ENCODE peak calls at places on chromosomes 2 and 18, in six cellular contexts. A is gastrocnemius medialis, I is A549, G is breast epithelium, V is Peyer's patch, W is right lobe of liver. Q is an unnamed sample.

GRCh38 chr18:48997681-48997984 is 46.9 kb upstream of the SMAD7 start:
- DNase-seq in A (no peak), I (no peak), G (no peak), V (no peak), W (no peak), Q (no peak)

GRCh38 chr2:119528036-119528435 is 3.8 kb upstream of the SCTR start:
- DNase-seq in A (no peak), I (no peak), G (no peak), V (no peak), W (no peak), Q (no peak)

GRCh38 chr2:36407403-36407802 is 51.8 kb downstream of the CRIM1 start:
- DNase-seq in A (no peak), I (no peak), G (no peak), V (no peak), W (no peak), Q (no peak)

GRCh38 chr2:1224901-1225300 is 188.4 kb upstream of the TPO start:
- DNase-seq in A (no peak), I (no peak), G (no peak), V (no peak), W (no peak), Q (no peak)

GRCh38 chr2:225097035-225097434 is 54.8 kb upstream of the DOCK10 start:
- DNase-seq in A (no peak), I (no peak), G (no peak), V (no peak), W (no peak), Q (no peak)

GRCh38 chr2:191144217-191144616 is 6.6 kb downstream of the STAT4 start:
- DNase-seq in A (no peak), I (no peak), G (no peak), V (no peak), W (no peak), Q (no peak)

GRCh38 chr2:180495606-180496005 is 484.8 kb upstream of the UBE2E3 start:
- DNase-seq in A (peak; percentile 22), I (no peak), G (no peak), V (no peak), W (no peak), Q (no peak)

GRCh38 chr2:189951791-189952535 is 110.6 kb downstream of the MSTN start:
- DNase-seq in A (no peak), I (peak; percentile 15), G (no peak), V (no peak), W (no peak), Q (no peak)

GRCh38 chr2:70029814-70030409 is 57.4 kb upstream of the PCBP1 start:
- DNase-seq in A (peak; percentile 35), I (no peak), G (no peak), V (no peak), W (peak; percentile 39), Q (peak; percentile 74)

GRCh38 chr18:61086657-61087056 is 246.6 kb upstream of the CDH20 start:
- DNase-seq in A (no peak), I (no peak), G (no peak), V (no peak), W (no peak), Q (no peak)

GRCh38 chr2:12665334-12665733 is 51.4 kb upstream of the TRIB2 start:
- DNase-seq in A (no peak), I (no peak), G (no peak), V (no peak), W (no peak), Q (no peak)

GRCh38 chr2:213119061-213119809 is 32.2 kb downstream of the IKZF2 start:
- DNase-seq in A (no peak), I (no peak), G (no peak), V (peak; percentile 16), W (no peak), Q (no peak)

GRCh38 chr2:66862871-66863650 is 428.1 kb downstream of the MEIS1 start:
- DNase-seq in A (no peak), I (no peak), G (no peak), V (no peak), W (no peak), Q (no peak)

GRCh38 chr18:50429207-50429948 is 54.5 kb downstream of the SKA1 start:
- DNase-seq in A (no peak), I (peak; percentile 5), G (no peak), V (no peak), W (no peak), Q (no peak)

GRCh38 chr18:46152808-46153617 is 48.8 kb downstream of the HAUS1 start:
- DNase-seq in A (peak; percentile 83), I (peak; percentile 36), G (no peak), V (no peak), W (no peak), Q (no peak)

GRCh38 chr2:64374686-64375085 is 79.3 kb upstream of the LGALSL start:
- DNase-seq in A (no peak), I (no peak), G (no peak), V (no peak), W (peak; percentile 54), Q (no peak)

GRCh38 chr2:112869258-112869842 is 32.8 kb upstream of the IL1B start:
- DNase-seq in A (no peak), I (peak; percentile 70), G (peak; percentile 71), V (no peak), W (no peak), Q (no peak)

GRCh38 chr18:7198326-7198725 is 32.6 kb upstream of the LRRC30 start:
- DNase-seq in A (no peak), I (no peak), G (no peak), V (no peak), W (no peak), Q (no peak)

GRCh38 chr2:62471816-62472215 is 34.2 kb downstream of the TMEM17 start:
- DNase-seq in A (no peak), I (no peak), G (no peak), V (no peak), W (no peak), Q (peak; percentile 80)

GRCh38 chr2:165015052-165015642 is 59.8 kb upstream of the SLC38A11 start:
- DNase-seq in A (no peak), I (peak; percentile 67), G (no peak), V (peak; percentile 72), W (peak; percentile 67), Q (peak; percentile 28)

GRCh38 chr2:237987263-237987662 is 20.4 kb downstream of the UBE2F start:
- DNase-seq in A (no peak), I (no peak), G (no peak), V (no peak), W (no peak), Q (no peak)
- TF ChIP-seq CTCF in A (no peak), I (no peak), G (no peak), V (no peak), W (no peak), Q (no peak)

GRCh38 chr2:229917793-229918192 is 4.0 kb downstream of the TRIP12 start:
- DNase-seq in A (no peak), I (no peak), G (no peak), V (no peak), W (no peak), Q (no peak)

GRCh38 chr2:229922449-229923386 is at the start of gene FBXO36:
- DNase-seq in A (peak; percentile 14), I (peak; percentile 92), G (peak; percentile 83), V (peak; percentile 89), W (peak; percentile 89), Q (peak; percentile 90)

GRCh38 chr2:229921892-229922448 is at the start of gene TRIP12:
- DNase-seq in A (peak; percentile 92), I (peak; percentile 97), G (peak; percentile 86), V (peak; percentile 85), W (peak; percentile 93), Q (peak; percentile 93)

GRCh38 chr2:229920011-229920781 is 1.6 kb downstream of the TRIP12 start:
- DNase-seq in A (no peak), I (no peak), G (no peak), V (peak; percentile 41), W (no peak), Q (peak; percentile 45)

DNA sequence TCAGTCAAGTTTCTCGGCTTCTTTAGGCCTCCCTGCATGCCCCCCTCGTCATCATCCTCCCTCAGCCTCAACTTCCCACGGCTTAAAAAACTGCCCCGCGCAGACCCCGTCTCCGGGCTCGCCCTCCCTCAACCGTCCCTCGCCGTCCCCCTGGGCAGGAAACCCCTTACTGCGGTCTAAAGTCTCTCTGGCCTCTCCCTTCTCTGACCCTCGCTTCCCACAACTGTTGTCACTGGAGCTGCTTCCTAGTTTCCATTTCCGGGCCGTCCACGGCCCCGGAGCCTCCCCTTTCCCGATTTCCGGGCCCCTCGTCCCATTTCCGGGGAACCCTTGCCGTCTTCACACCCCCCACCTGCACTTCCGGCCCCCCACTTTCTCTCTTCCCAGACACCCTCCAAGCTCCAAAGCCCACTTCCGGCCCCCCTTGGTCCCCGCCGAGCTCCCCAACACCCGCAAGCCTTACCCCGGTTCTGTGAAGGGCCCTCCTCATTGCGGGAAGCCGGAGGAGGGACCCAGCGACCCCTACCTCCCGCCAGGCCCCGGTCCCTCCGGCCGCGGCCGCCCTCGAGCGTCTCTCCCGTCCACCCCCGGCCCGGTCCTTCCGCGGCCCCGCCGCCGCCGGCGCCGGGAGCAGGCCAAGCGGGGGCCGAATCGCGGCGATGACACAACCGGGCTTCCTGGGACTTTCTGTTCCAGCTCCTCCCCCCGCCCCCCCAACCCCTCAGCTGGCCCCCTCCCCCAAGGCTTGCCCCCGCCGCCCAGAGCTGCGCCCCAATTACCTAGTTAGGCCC is 513 bp downstream of the TRIP12 start:
- DNase-seq in A (peak; percentile 45), I (peak; percentile 62), G (peak; percentile 61), V (peak; percentile 74), W (peak; percentile 73), Q (peak; percentile 77)
- TF ChIP-seq POLR2A in A (no peak), I (no peak), G (no peak), V (no peak), W (peak; percentile 26), Q (no peak)

DNA sequence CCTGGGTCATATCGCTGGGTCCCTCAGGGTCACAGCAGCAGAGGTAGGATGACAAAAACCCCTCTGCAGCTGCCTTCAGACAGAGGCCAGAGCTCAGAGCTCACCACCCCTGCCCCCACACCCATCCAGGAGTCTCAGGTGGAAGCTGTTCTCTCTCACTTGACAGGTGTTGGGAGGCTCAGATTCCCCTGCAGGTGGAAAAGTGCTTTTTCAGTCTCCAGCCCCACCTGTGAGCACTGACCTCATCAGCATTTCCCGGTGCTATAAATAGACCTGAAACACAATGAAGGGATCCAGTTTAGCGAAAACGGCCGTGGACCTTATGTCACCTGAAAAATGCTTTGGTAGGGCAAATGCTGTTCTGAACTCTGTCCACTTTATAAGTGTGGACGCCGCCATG is 254.9 kb downstream of the NDUFA10 start:
- DNase-seq in A (no peak), I (no peak), G (peak; percentile 27), V (no peak), W (no peak), Q (no peak)
- TF ChIP-seq CTCF in A (no peak), I (no peak), G (no peak), V (no peak), W (no peak), Q (no peak)

DNA sequence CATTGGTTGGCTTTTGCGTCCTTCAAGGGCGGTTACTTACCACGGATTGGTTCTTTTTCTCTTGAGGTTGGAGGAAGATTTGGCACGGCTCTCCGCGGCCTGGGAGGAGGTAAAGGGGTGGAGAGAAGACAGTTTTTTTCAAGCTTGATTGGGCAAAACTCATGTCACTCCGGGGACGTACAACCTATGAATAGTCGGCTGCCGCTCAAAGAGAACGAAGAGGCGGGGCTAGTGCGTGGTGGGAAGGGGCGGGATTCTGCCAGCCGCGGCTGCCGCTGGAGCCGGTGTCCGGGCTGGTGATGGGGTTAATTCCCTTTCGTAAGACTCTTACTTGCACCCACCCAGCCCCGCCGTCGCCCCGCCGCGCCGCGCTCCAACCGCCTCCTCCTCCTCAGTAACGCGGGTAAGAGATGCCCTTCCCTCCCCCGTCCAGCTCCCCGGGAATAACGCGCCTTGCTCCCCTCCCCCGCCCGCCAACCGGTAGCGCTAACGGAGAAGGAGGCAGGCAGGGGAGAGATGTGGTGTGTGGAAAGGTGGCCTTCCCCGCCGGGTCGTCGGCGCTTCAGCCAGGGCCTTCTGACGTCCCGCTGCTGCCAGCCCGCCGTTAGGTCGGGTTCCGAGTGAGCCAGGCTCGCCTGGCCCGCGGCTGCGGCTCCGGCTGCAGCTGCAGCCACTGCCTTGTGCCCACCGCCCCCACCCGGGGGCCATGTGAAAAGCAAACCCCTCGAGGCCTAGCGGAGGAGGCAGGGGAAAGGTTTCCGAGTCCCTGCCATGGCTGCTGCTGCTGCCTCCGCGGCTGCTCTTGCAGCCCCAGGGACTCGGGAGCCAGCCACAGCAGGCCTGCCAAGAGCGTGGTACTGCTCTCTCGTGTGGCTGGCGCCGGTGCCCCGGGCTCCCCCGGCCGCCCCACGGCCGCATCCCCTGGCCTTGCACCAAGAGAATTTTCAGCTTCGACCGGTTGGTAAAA is at the start of gene R3HDM1:
- DNase-seq in A (peak; percentile 100), I (peak; percentile 100), G (peak; percentile 96), V (peak; percentile 94), W (peak; percentile 97), Q (peak; percentile 97)
- TF ChIP-seq POLR2A in A (peak; percentile 54), I (peak; percentile 67), G (no peak), V (peak; percentile 12), W (no peak), Q (no peak)

Q was measured in ovary.